ENCODE peak calls at places on chromosomes 4 and X, in seven cellular contexts. I is neuronal stem cell, Q is H9, J is IMR-90, S is mesenchymal stem cell, A is mesendoderm, Z is H1. T is an unnamed sample.

GRCh38 chr4:26784207-26784606 is 76.4 kb upstream of the STIM2 start:
- DNase-seq in I (no peak), Q (no peak), J (no peak), S (no peak), A (no peak), Z (no peak), T (no peak)

GRCh38 chr4:63036159-63036866 is 1372.9 kb downstream of the TECRL start:
- DNase-seq in I (no peak), Q (no peak), J (no peak), S (no peak), A (no peak), Z (no peak), T (no peak)

GRCh38 chrX:44343412-44343942 is at the start of gene EFHC2:
- DNase-seq in I (no peak), Q (peak; percentile 38), J (no peak), S (peak; percentile 33), A (peak; percentile 44), Z (peak; percentile 60), T (peak; percentile 32)

GRCh38 chrX:118066867-118067515 is 49.6 kb downstream of the KLHL13 start:
- DNase-seq in I (no peak), Q (no peak), J (no peak), S (no peak), A (no peak), Z (no peak), T (no peak)

GRCh38 chr4:44256414-44256813 is 192.2 kb downstream of the KCTD8 start:
- DNase-seq in I (peak; percentile 15), Q (peak; percentile 27), J (no peak), S (no peak), A (peak; percentile 88), Z (no peak), T (no peak)

GRCh38 chr4:52825311-52826090 is 36.6 kb upstream of the RASL11B start:
- DNase-seq in I (no peak), Q (peak; percentile 17), J (peak; percentile 10), S (peak; percentile 56), A (peak; percentile 47), Z (no peak), T (peak; percentile 27)

GRCh38 chr4:10020871-10021676 is at the start of gene SLC2A9:
- DNase-seq in I (no peak), Q (peak; percentile 22), J (no peak), S (no peak), A (no peak), Z (no peak), T (peak; percentile 77)

GRCh38 chr4:56648245-56649151 is 32.6 kb downstream of the HOPX start:
- DNase-seq in I (no peak), Q (no peak), J (no peak), S (no peak), A (no peak), Z (no peak), T (no peak)

GRCh38 chr4:152415980-152416379 is 119.9 kb downstream of the FBXW7 start:
- DNase-seq in I (no peak), Q (no peak), J (peak; percentile 56), S (peak; percentile 49), A (no peak), Z (no peak), T (peak; percentile 34)

GRCh38 chr4:1453731-1454130 is 47.5 kb upstream of the NKX1-1 start:
- DNase-seq in I (no peak), Q (no peak), J (no peak), S (no peak), A (no peak), Z (no peak), T (no peak)
- H2AK5ac ChIP-seq in I (no peak overlapping the region), Q (no peak overlapping the region), J (no peak overlapping the region), S (no peak overlapping the region), A (no peak overlapping the region), Z (peak overlapping the region; percentile 59), T (no peak overlapping the region)

GRCh38 chr4:7261174-7261573 is 68.8 kb downstream of the SORCS2 start:
- DNase-seq in I (no peak), Q (no peak), J (no peak), S (no peak), A (no peak), Z (no peak), T (no peak)

GRCh38 chr4:7263166-7263565 is 70.8 kb downstream of the SORCS2 start:
- DNase-seq in I (no peak), Q (no peak), J (no peak), S (no peak), A (no peak), Z (no peak), T (peak; percentile 2)

GRCh38 chr4:7260569-7260968 is 68.2 kb downstream of the SORCS2 start:
- DNase-seq in I (no peak), Q (no peak), J (no peak), S (no peak), A (no peak), Z (no peak), T (no peak)

GRCh38 chr4:7264694-7265093 is 72.4 kb downstream of the SORCS2 start:
- DNase-seq in I (no peak), Q (no peak), J (no peak), S (no peak), A (no peak), Z (no peak), T (no peak)

GRCh38 chr4:7262134-7262533 is 69.8 kb downstream of the SORCS2 start:
- DNase-seq in I (no peak), Q (no peak), J (no peak), S (no peak), A (no peak), Z (no peak), T (no peak)
- H2AK5ac ChIP-seq in I (no peak overlapping the region), Q (no peak overlapping the region), J (no peak overlapping the region), S (no peak overlapping the region), A (no peak overlapping the region), Z (no peak overlapping the region), T (no peak overlapping the region)

GRCh38 chr4:132316738-132317137 is 832.4 kb upstream of the PCDH10 start:
- DNase-seq in I (no peak), Q (no peak), J (no peak), S (no peak), A (no peak), Z (no peak), T (no peak)
- H2AK5ac ChIP-seq in I (no peak overlapping the region), Q (no peak overlapping the region), J (no peak overlapping the region), S (no peak overlapping the region), A (no peak overlapping the region), Z (no peak overlapping the region), T (no peak overlapping the region)

GRCh38 chrX:150575415-150575814 is 7.0 kb downstream of the MTM1 start:
- DNase-seq in I (no peak), Q (no peak), J (peak; percentile 33), S (no peak), A (no peak), Z (no peak), T (peak; percentile 92)
- H2AK5ac ChIP-seq in I (no peak overlapping the region), Q (no peak overlapping the region), J (no peak overlapping the region), S (no peak overlapping the region), A (no peak overlapping the region), Z (no peak overlapping the region), T (no peak overlapping the region)

DNA sequence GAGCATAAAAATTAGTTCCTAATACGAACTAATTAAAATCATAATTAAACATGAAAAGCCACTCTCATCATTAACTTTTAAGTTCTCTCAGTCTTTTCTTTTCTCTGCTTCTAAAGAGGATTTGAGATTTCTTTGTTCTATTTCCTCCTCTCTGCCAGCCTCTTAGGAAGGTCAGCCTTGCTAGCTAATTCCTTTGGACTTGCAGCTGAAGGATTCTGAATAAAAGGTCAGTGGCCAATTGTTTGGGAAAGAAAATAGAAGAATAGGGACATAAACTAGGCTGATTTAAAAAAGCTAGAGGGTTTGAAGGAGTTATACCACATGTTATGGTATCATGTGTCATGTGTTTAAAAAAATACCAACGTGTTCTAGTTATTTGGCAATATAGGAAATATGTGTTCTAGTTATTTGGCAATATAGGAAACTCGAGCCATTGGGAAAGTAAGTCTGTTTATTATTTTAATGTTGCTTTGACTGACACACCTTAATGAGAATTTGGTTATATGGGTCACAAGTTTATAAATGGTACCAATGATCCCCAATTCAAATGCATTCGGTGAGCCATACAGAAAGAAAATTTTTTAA is 1668.7 kb upstream of the PCDH7 start:
- DNase-seq in I (peak; percentile 55), Q (no peak), J (peak; percentile 82), S (peak; percentile 50), A (no peak), Z (no peak), T (no peak)
- H2AK5ac ChIP-seq in I (no peak overlapping the region), Q (no peak overlapping the region), J (no peak overlapping the region), S (no peak overlapping the region), A (no peak overlapping the region), Z (no peak overlapping the region), T (no peak overlapping the region)

GRCh38 chr4:151219091-151219490 is 57.9 kb upstream of the PRSS48 start:
- DNase-seq in I (no peak), Q (no peak), J (no peak), S (no peak), A (no peak), Z (no peak), T (no peak)
- H2AK5ac ChIP-seq in I (no peak overlapping the region), Q (no peak overlapping the region), J (no peak overlapping the region), S (no peak overlapping the region), A (no peak overlapping the region), Z (no peak overlapping the region), T (no peak overlapping the region)

GRCh38 chr4:84529169-84529751 is 30.2 kb upstream of the NKX6-1 start:
- DNase-seq in I (no peak), Q (no peak), J (peak; percentile 11), S (peak; percentile 28), A (peak; percentile 19), Z (no peak), T (peak; percentile 78)
- H2AK5ac ChIP-seq in I (no peak overlapping the region), Q (no peak overlapping the region), J (no peak overlapping the region), S (no peak overlapping the region), A (no peak overlapping the region), Z (no peak overlapping the region), T (no peak overlapping the region)

DNA sequence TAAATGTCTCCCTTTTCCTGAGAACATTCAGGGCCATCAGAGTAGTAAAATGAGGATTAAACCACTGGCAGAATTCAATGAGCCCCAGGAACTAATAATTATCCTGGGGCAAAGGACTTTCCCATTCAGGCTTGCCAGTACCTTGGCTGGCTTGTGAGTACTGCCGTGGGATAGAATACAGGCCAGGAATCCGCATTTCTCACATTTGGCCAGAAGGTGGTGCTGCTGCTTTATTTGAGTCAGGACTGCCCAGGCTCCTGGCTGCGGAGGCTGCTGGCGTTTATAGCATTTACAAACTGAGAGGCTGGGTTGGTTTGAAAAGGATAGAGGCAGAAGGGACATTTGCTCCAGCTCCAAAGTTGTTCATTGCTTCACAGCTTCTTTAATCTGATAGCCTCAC is 91.4 kb downstream of the RTL9 start:
- DNase-seq in I (peak; percentile 69), Q (peak; percentile 78), J (peak; percentile 63), S (peak; percentile 62), A (peak; percentile 66), Z (peak; percentile 80), T (peak; percentile 33)
- H2AK5ac ChIP-seq in I (no peak overlapping the region), Q (no peak overlapping the region), J (no peak overlapping the region), S (no peak overlapping the region), A (no peak overlapping the region), Z (no peak overlapping the region), T (no peak overlapping the region)

DNA sequence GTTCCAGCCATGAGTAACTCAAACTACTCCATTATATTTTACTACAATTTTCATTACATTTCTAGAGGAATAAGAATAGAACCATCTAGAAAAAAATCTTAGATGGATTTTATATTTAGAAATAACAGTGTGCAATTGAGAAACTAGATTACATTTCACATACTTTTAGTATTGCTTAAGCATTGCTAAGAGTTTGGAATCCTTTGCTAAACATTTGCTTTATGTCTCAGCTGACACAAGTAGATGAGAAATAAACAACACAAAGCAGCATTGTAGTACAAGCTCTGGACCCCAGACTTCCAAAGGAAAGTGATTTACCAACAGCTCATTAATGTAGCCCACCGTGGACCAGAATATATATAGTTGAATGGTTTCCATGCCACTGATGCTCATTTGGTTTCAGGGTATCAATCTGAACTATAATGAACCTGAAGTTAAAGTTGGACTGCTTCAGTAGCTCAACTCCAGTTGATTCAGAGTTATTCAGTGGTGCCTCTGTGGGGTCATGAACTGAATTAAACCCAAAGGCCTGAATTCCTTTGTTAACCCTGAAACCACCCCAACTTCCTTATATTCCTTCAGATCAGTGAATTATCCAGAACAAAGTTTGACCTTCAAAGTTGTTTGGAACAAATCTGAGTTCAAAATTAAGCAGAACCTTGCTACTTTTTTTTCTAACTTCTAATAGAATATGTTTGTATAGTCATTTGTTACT is 132.1 kb upstream of the NEIL3 start:
- DNase-seq in I (no peak), Q (no peak), J (peak; percentile 89), S (peak; percentile 81), A (no peak), Z (no peak), T (no peak)
- H2AK5ac ChIP-seq in I (no peak overlapping the region), Q (no peak overlapping the region), J (peak overlapping the region; percentile 39), S (no peak overlapping the region), A (no peak overlapping the region), Z (no peak overlapping the region), T (no peak overlapping the region)